ENCODE peak calls at places on chromosomes 7 and 10, in eight cellular contexts. One of them, this sample, is unnamed.

GRCh38 chr7:108002726-108003590 is at the start of gene LAMB1:
- DNase-seq in HCT116: no peak
- DNase-seq in gastrocnemius medialis: peak; percentile 46
- DNase-seq in IMR-90: peak; percentile 65
- DNase-seq in Peyer's patch: peak; percentile 81
- DNase-seq in A549: peak; percentile 78
- DNase-seq in right lobe of liver: peak; percentile 52
- DNase-seq in ovary: peak; percentile 79
- DNase-seq in this sample: peak; percentile 82

GRCh38 chr10:76411719-76412435 is 980.5 kb downstream of the LRMDA start:
- DNase-seq in Peyer's patch: peak; percentile 55
- DNase-seq in gastrocnemius medialis: peak; percentile 65
- DNase-seq in right lobe of liver: no peak
- DNase-seq in HCT116: no peak
- DNase-seq in ovary: peak; percentile 77
- DNase-seq in A549: no peak
- DNase-seq in IMR-90: no peak
- DNase-seq in this sample: peak; percentile 29

GRCh38 chr10:62354941-62355340 is 19.2 kb upstream of the ZNF365 start:
- DNase-seq in ovary: no peak
- DNase-seq in right lobe of liver: no peak
- DNase-seq in HCT116: no peak
- DNase-seq in IMR-90: peak; percentile 32
- DNase-seq in gastrocnemius medialis: no peak
- DNase-seq in Peyer's patch: no peak
- DNase-seq in A549: no peak
- DNase-seq in this sample: no peak

GRCh38 chr7:4715385-4715770 is 33.3 kb downstream of the FOXK1 start:
- DNase-seq in right lobe of liver: peak; percentile 60
- DNase-seq in gastrocnemius medialis: peak; percentile 89
- DNase-seq in Peyer's patch: no peak
- DNase-seq in A549: no peak
- DNase-seq in IMR-90: peak; percentile 88
- DNase-seq in HCT116: no peak
- DNase-seq in ovary: peak; percentile 56
- DNase-seq in this sample: peak; percentile 31

GRCh38 chr10:28880551-28880950 is 203.2 kb downstream of the BAMBI start:
- DNase-seq in gastrocnemius medialis: no peak
- DNase-seq in Peyer's patch: no peak
- DNase-seq in right lobe of liver: no peak
- DNase-seq in ovary: no peak
- DNase-seq in HCT116: no peak
- DNase-seq in IMR-90: no peak
- DNase-seq in A549: no peak
- DNase-seq in this sample: no peak

GRCh38 chr7:20959281-20959680 is 172.6 kb upstream of the SP8 start:
- DNase-seq in HCT116: no peak
- DNase-seq in ovary: no peak
- DNase-seq in Peyer's patch: no peak
- DNase-seq in IMR-90: no peak
- DNase-seq in right lobe of liver: no peak
- DNase-seq in gastrocnemius medialis: no peak
- DNase-seq in A549: no peak
- DNase-seq in this sample: no peak

GRCh38 chr10:34522542-34522941 is 292.6 kb downstream of the PARD3 start:
- DNase-seq in HCT116: no peak
- DNase-seq in A549: peak; percentile 36
- DNase-seq in ovary: no peak
- DNase-seq in gastrocnemius medialis: no peak
- DNase-seq in right lobe of liver: no peak
- DNase-seq in Peyer's patch: no peak
- DNase-seq in IMR-90: peak; percentile 35
- DNase-seq in this sample: no peak

GRCh38 chr10:71790749-71791440 is 17.6 kb upstream of the VSIR start:
- DNase-seq in Peyer's patch: peak; percentile 77
- DNase-seq in IMR-90: no peak
- DNase-seq in ovary: no peak
- DNase-seq in A549: no peak
- DNase-seq in HCT116: no peak
- DNase-seq in gastrocnemius medialis: no peak
- DNase-seq in right lobe of liver: no peak
- DNase-seq in this sample: no peak

GRCh38 chr10:106795619-106796018 is 368.9 kb downstream of the SORCS1 start:
- DNase-seq in gastrocnemius medialis: no peak
- DNase-seq in A549: no peak
- DNase-seq in IMR-90: no peak
- DNase-seq in ovary: peak; percentile 69
- DNase-seq in Peyer's patch: no peak
- DNase-seq in HCT116: no peak
- DNase-seq in right lobe of liver: peak; percentile 31
- DNase-seq in this sample: peak; percentile 17

GRCh38 chr10:73529089-73529832 is 33.4 kb upstream of the PPP3CB start:
- DNase-seq in A549: peak; percentile 58
- DNase-seq in right lobe of liver: no peak
- DNase-seq in gastrocnemius medialis: peak; percentile 65
- DNase-seq in ovary: no peak
- DNase-seq in HCT116: peak; percentile 56
- DNase-seq in Peyer's patch: peak; percentile 68
- DNase-seq in IMR-90: peak; percentile 81
- DNase-seq in this sample: peak; percentile 39

GRCh38 chr10:127195041-127195506 is 1.3 kb downstream of the INSYN2A start:
- DNase-seq in right lobe of liver: no peak
- DNase-seq in ovary: no peak
- DNase-seq in gastrocnemius medialis: no peak
- DNase-seq in HCT116: no peak
- DNase-seq in A549: peak; percentile 18
- DNase-seq in Peyer's patch: no peak
- DNase-seq in IMR-90: no peak
- DNase-seq in this sample: no peak

GRCh38 chr10:95480901-95481491 is 80.2 kb downstream of the SORBS1 start:
- DNase-seq in HCT116: no peak
- DNase-seq in A549: no peak
- DNase-seq in right lobe of liver: no peak
- DNase-seq in IMR-90: no peak
- DNase-seq in ovary: no peak
- DNase-seq in gastrocnemius medialis: peak; percentile 53
- DNase-seq in Peyer's patch: no peak
- DNase-seq in this sample: no peak

GRCh38 chr10:111298031-111298430 is 221.2 kb downstream of the ADRA2A start:
- DNase-seq in right lobe of liver: no peak
- DNase-seq in ovary: no peak
- DNase-seq in Peyer's patch: no peak
- DNase-seq in IMR-90: no peak
- DNase-seq in gastrocnemius medialis: no peak
- DNase-seq in A549: no peak
- DNase-seq in HCT116: no peak
- DNase-seq in this sample: no peak

GRCh38 chr10:34584164-34584563 is 230.9 kb downstream of the PARD3 start:
- DNase-seq in A549: no peak
- DNase-seq in HCT116: no peak
- DNase-seq in right lobe of liver: no peak
- DNase-seq in ovary: no peak
- DNase-seq in IMR-90: peak; percentile 95
- DNase-seq in Peyer's patch: no peak
- DNase-seq in gastrocnemius medialis: no peak
- DNase-seq in this sample: no peak

GRCh38 chr10:43427166-43427825 is 9.6 kb upstream of the ZNF487 start:
- DNase-seq in gastrocnemius medialis: no peak
- DNase-seq in Peyer's patch: no peak
- DNase-seq in IMR-90: no peak
- DNase-seq in right lobe of liver: no peak
- DNase-seq in ovary: no peak
- DNase-seq in HCT116: no peak
- DNase-seq in A549: no peak
- DNase-seq in this sample: no peak

GRCh38 chr7:105840981-105841749 is 35.2 kb downstream of the ATXN7L1 start:
- DNase-seq in Peyer's patch: no peak
- DNase-seq in IMR-90: peak; percentile 47
- DNase-seq in HCT116: no peak
- DNase-seq in right lobe of liver: no peak
- DNase-seq in ovary: no peak
- DNase-seq in A549: no peak
- DNase-seq in gastrocnemius medialis: no peak
- DNase-seq in this sample: no peak

GRCh38 chr10:112766636-112767035 is 183.4 kb upstream of the TCF7L2 start:
- DNase-seq in ovary: no peak
- DNase-seq in HCT116: no peak
- DNase-seq in gastrocnemius medialis: no peak
- DNase-seq in A549: no peak
- DNase-seq in Peyer's patch: no peak
- DNase-seq in IMR-90: no peak
- DNase-seq in right lobe of liver: no peak
- DNase-seq in this sample: no peak

DNA sequence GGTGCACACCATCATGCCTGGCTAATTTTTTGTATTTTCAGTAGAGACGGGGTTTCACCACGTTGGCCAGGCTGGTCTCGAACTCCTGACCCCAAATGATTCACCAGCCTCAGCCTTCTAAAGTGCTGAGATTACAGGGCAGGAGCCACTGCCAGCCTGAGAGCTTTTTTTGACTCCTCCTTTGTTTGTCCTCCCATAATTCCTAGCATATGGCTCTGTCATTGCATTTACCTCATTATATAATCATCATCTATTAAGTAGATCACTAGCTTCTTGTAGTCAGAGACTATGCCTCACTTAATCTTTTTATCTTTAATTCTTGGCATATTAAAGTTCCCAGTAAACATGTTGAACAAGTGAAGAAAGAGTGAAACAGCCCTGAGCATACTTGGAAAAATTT is 82.1 kb downstream of the CPEB3 start:
- DNase-seq in A549: no peak
- DNase-seq in Peyer's patch: no peak
- DNase-seq in IMR-90: peak; percentile 27
- DNase-seq in right lobe of liver: no peak
- DNase-seq in HCT116: no peak
- DNase-seq in ovary: no peak
- DNase-seq in gastrocnemius medialis: no peak
- DNase-seq in this sample: no peak
- H3K27ac ChIP-seq in A549: no peak overlapping the region
- H3K27ac ChIP-seq in Peyer's patch: no peak overlapping the region
- H3K27ac ChIP-seq in IMR-90: no peak overlapping the region
- H3K27ac ChIP-seq in right lobe of liver: no peak overlapping the region
- H3K27ac ChIP-seq in HCT116: no peak overlapping the region
- H3K27ac ChIP-seq in ovary: no peak overlapping the region
- H3K27ac ChIP-seq in gastrocnemius medialis: peak overlapping the region; percentile 24
- H3K27ac ChIP-seq in this sample: no peak overlapping the region

DNA sequence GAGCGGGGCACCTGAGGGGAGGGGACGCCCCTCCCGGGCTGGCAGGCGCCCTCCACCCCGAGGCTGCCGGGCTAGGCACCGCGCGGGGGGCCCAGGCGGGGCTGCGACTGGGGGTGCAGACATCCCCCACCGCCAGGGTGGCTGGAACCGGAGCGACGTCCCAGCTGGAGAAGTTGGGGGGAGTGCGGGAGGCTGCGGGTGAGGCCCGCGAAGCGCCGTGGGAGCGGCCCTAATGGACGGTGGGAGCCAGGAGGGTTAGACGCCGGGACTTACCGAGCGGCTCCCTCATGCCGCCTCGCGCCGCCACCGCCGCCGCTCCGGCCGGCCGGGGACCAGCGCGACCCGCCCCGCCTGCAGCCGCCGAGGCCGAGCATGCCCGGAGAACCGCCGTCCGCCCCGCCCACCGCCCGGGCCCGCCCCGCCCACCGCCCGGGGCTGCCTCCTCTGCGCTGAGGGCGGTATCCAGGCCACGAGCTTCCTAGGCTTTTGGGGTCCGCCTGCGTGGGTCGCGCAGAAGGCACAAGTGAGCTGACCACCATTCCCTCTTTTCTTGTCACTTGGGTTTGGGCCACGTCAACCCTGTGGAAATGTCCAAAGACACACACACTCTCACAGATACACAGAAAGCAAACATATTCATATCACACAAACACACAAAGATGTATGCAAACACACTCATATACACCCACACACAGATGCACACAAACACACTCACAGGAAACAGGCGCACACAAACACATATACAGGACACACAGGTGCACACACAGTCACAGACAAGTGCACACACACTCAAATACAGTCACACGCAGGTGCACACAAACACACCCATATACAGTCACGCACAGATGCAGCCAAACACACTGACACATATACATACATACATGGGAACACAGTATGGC is at the start of gene JCAD:
- DNase-seq in HCT116: no peak
- DNase-seq in ovary: peak; percentile 87
- DNase-seq in A549: peak; percentile 47
- DNase-seq in right lobe of liver: peak; percentile 84
- DNase-seq in IMR-90: no peak
- DNase-seq in Peyer's patch: peak; percentile 79
- DNase-seq in gastrocnemius medialis: peak; percentile 60
- DNase-seq in this sample: peak; percentile 84
- TF ChIP-seq POLR2A in HCT116: no peak
- TF ChIP-seq POLR2A in ovary: no peak
- TF ChIP-seq POLR2A in A549: peak; percentile 63
- TF ChIP-seq POLR2A in right lobe of liver: peak; percentile 29
- TF ChIP-seq POLR2A in IMR-90: no peak
- TF ChIP-seq POLR2A in Peyer's patch: no peak
- TF ChIP-seq POLR2A in gastrocnemius medialis: peak; percentile 76
- TF ChIP-seq POLR2A in this sample: peak; percentile 43

DNA sequence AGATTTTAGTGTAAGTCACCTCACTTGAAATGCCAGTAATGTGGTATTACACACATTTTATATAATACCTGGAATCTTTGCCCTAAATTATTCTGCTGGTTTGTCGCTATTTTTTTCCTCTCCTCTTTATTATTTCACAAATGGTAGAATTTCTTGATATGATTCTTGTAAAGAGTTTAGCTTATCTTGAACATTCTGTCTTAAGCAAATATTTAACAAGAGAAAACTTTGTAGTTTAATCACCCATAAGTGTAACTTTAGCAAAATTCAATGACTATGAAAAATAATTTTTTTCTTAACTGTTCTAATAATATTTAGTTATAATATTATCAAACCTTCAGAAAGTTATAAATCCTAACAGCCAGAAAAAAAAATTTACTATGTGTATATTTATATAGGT is 56.7 kb downstream of the NHLRC2 start:
- DNase-seq in ovary: no peak
- DNase-seq in HCT116: no peak
- DNase-seq in gastrocnemius medialis: no peak
- DNase-seq in IMR-90: no peak
- DNase-seq in right lobe of liver: no peak
- DNase-seq in A549: no peak
- DNase-seq in Peyer's patch: no peak
- DNase-seq in this sample: no peak
- H3K4me1 ChIP-seq in ovary: no peaks in the 10 kb centered on the region
- H3K4me1 ChIP-seq in HCT116: no peaks in the 10 kb centered on the region
- H3K4me1 ChIP-seq in gastrocnemius medialis: no peaks in the 10 kb centered on the region
- H3K4me1 ChIP-seq in IMR-90: no peaks in the 10 kb centered on the region
- H3K4me1 ChIP-seq in right lobe of liver: no peaks in the 10 kb centered on the region
- H3K4me1 ChIP-seq in A549: peaks cover 12% of the 10 kb centered on the region
- H3K4me1 ChIP-seq in Peyer's patch: no peaks in the 10 kb centered on the region
- H3K4me1 ChIP-seq in this sample: peaks cover 8% of the 10 kb centered on the region

DNA sequence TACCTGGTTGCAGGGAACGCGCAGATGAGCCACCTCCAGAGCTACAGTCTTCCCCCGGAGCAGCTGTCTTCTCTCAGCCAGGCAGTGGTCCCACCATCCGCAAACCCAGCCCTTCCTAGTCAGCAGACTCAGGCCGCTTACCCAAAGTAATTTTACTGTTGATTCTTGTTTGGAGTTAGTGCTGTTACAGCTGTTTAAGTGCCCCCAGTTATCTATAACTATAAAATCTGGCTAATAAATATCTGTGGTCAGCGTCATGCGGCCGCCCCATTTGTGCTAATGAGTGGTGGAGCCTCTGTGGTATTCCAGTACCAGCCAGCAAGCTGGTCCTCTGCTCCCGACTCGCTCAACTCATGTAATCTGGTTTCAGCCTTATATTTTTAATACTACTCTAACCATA is 43.2 kb upstream of the TMEM236 start:
- DNase-seq in A549: no peak
- DNase-seq in gastrocnemius medialis: no peak
- DNase-seq in ovary: no peak
- DNase-seq in right lobe of liver: no peak
- DNase-seq in IMR-90: no peak
- DNase-seq in Peyer's patch: no peak
- DNase-seq in HCT116: no peak
- DNase-seq in this sample: no peak
- H3K27ac ChIP-seq in A549: no peak overlapping the region
- H3K27ac ChIP-seq in gastrocnemius medialis: no peak overlapping the region
- H3K27ac ChIP-seq in ovary: no peak overlapping the region
- H3K27ac ChIP-seq in right lobe of liver: no peak overlapping the region
- H3K27ac ChIP-seq in IMR-90: no peak overlapping the region
- H3K27ac ChIP-seq in Peyer's patch: no peak overlapping the region
- H3K27ac ChIP-seq in HCT116: no peak overlapping the region
- H3K27ac ChIP-seq in this sample: no peak overlapping the region